ENCODE peak calls at places on chromosome 3, in seven cellular contexts. F is HCT116, S is IMR-90, M is heart left ventricle, P is ovary, J is cardiac muscle cell, O is H1. L is an unnamed sample.

GRCh38 chr3:56801597-56802410 is at the start of gene ARHGEF3:
- DNase-seq in F (peak; percentile 72), S (peak; percentile 48), M (peak; percentile 90), P (peak; percentile 92), J (peak; percentile 85), O (peak; percentile 93), L (peak; percentile 80)

GRCh38 chr3:126449621-126450051 is 26.1 kb downstream of the ZXDC start:
- DNase-seq in F (no peak), S (no peak), M (no peak), P (peak; percentile 5), J (no peak), O (no peak), L (peak; percentile 34)

GRCh38 chr3:155957412-155957880 is 87.0 kb downstream of the GMPS start:
- DNase-seq in F (no peak), S (no peak), M (no peak), P (no peak), J (no peak), O (no peak), L (no peak)

GRCh38 chr3:183013074-183013473 is 32.7 kb upstream of the DCUN1D1 start:
- DNase-seq in F (no peak), S (no peak), M (no peak), P (no peak), J (no peak), O (no peak), L (no peak)

GRCh38 chr3:137998643-137999042 is 11.3 kb upstream of the CLDN18 start:
- DNase-seq in F (no peak), S (no peak), M (no peak), P (no peak), J (no peak), O (no peak), L (no peak)

GRCh38 chr3:106302451-106303221 is 433.8 kb upstream of the CBLB start:
- DNase-seq in F (no peak), S (no peak), M (no peak), P (no peak), J (no peak), O (no peak), L (no peak)

GRCh38 chr3:89405145-89405544 is 297.7 kb downstream of the EPHA3 start:
- DNase-seq in F (no peak), S (no peak), M (no peak), P (no peak), J (no peak), O (no peak), L (no peak)

GRCh38 chr3:184377882-184378445 is at the start of gene THPO:
- DNase-seq in F (no peak), S (no peak), M (peak; percentile 31), P (no peak), J (no peak), O (no peak), L (no peak)

GRCh38 chr3:54032598-54032997 is 89.8 kb upstream of the CACNA2D3 start:
- DNase-seq in F (no peak), S (no peak), M (no peak), P (no peak), J (no peak), O (no peak), L (no peak)

GRCh38 chr3:20945892-20946291 is 759.9 kb upstream of the SGO1 start:
- DNase-seq in F (no peak), S (no peak), M (no peak), P (no peak), J (no peak), O (no peak), L (no peak)

GRCh38 chr3:197216169-197216860 is 82.1 kb downstream of the DLG1 start:
- DNase-seq in F (no peak), S (peak; percentile 75), M (no peak), P (no peak), J (peak; percentile 65), O (no peak), L (no peak)

GRCh38 chr3:66498718-66499611 is 1.9 kb downstream of the LRIG1 start:
- DNase-seq in F (no peak), S (peak; percentile 24), M (peak; percentile 54), P (peak; percentile 29), J (no peak), O (no peak), L (no peak)

GRCh38 chr3:12862387-12862786 is 21.0 kb upstream of the RPL32 start:
- DNase-seq in F (no peak), S (no peak), M (no peak), P (no peak), J (no peak), O (no peak), L (no peak)

GRCh38 chr3:62134061-62134496 is 239.3 kb downstream of the FEZF2 start:
- DNase-seq in F (peak; percentile 7), S (peak; percentile 8), M (peak; percentile 74), P (no peak), J (peak; percentile 50), O (no peak), L (peak; percentile 64)

GRCh38 chr3:173725507-173725906 is 328.0 kb downstream of the NLGN1 start:
- DNase-seq in F (no peak), S (peak; percentile 54), M (no peak), P (no peak), J (no peak), O (no peak), L (no peak)

GRCh38 chr3:146130881-146131371 is 30.1 kb downstream of the PLOD2 start:
- DNase-seq in F (no peak), S (peak; percentile 72), M (no peak), P (no peak), J (peak; percentile 46), O (no peak), L (no peak)

GRCh38 chr3:71684752-71685151 is 40.5 kb downstream of the EIF4E3 start:
- DNase-seq in F (no peak), S (peak; percentile 86), M (no peak), P (peak; percentile 43), J (peak; percentile 84), O (no peak), L (no peak)

GRCh38 chr3:122101646-122102045 is 46.5 kb downstream of the CD86 start:
- DNase-seq in F (peak; percentile 65), S (peak; percentile 66), M (no peak), P (no peak), J (peak; percentile 73), O (no peak), L (no peak)

GRCh38 chr3:31249555-31249954 is 283.2 kb upstream of the STT3B start:
- DNase-seq in F (no peak), S (no peak), M (no peak), P (no peak), J (no peak), O (no peak), L (no peak)

GRCh38 chr3:193871093-193871485 is 264.9 kb upstream of the HES1 start:
- DNase-seq in F (no peak), S (no peak), M (no peak), P (no peak), J (no peak), O (no peak), L (no peak)

GRCh38 chr3:193865879-193866480 is 270.0 kb upstream of the HES1 start:
- DNase-seq in F (no peak), S (no peak), M (no peak), P (no peak), J (no peak), O (no peak), L (no peak)

GRCh38 chr3:193870376-193871092 is 265.4 kb upstream of the HES1 start:
- DNase-seq in F (no peak), S (peak; percentile 12), M (no peak), P (no peak), J (no peak), O (no peak), L (no peak)

GRCh38 chr3:193869221-193870201 is 266.4 kb upstream of the HES1 start:
- DNase-seq in F (peak; percentile 79), S (peak; percentile 91), M (peak; percentile 68), P (peak; percentile 51), J (peak; percentile 81), O (peak; percentile 74), L (peak; percentile 73)

GRCh38 chr3:193868590-193868989 is 267.4 kb upstream of the HES1 start:
- DNase-seq in F (no peak), S (no peak), M (no peak), P (no peak), J (no peak), O (no peak), L (no peak)
- H3K4me1 ChIP-seq in F (peaks cover 82% of the 10 kb centered on the region), S (peaks cover 25% of the 10 kb centered on the region), M (peaks cover 13% of the 10 kb centered on the region), P (peaks cover 2% of the 10 kb centered on the region), J (no peaks in the 10 kb centered on the region), O (peaks cover 7% of the 10 kb centered on the region), L (no peaks in the 10 kb centered on the region)

DNA sequence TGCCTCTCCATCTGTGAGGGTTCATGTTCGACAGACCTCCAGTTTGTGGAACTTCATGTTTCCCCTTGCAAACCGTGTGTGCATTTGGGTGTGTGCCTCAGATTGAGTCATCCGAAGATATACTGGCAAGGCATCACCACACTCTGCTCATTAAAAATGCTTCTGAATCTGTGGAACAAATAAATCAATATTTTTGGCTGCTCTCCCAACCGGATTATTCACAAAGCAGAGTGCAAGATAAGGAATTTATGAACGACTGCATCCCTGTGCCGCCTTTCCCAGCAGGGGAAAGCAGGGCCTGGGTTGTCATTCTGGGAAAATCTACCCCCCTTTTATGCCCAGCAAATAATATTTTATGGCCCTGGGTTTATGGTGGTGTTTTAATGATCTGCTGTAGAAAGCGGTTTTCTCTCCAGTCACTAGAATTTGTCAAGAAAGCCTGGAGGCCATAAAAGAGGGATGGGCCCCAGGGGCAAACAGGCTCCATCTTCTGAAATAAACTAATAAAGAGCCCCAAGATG is 4.2 kb upstream of the WNT5A start:
- DNase-seq in F (no peak), S (peak; percentile 92), M (no peak), P (peak; percentile 56), J (peak; percentile 70), O (no peak), L (no peak)
- H3K27me3 ChIP-seq in F (no peaks in the 10 kb centered on the region), S (no peaks in the 10 kb centered on the region), M (no peaks in the 10 kb centered on the region), P (no peaks in the 10 kb centered on the region), J (no peaks in the 10 kb centered on the region), O (peaks cover 42% of the 10 kb centered on the region), L (no peaks in the 10 kb centered on the region)

DNA sequence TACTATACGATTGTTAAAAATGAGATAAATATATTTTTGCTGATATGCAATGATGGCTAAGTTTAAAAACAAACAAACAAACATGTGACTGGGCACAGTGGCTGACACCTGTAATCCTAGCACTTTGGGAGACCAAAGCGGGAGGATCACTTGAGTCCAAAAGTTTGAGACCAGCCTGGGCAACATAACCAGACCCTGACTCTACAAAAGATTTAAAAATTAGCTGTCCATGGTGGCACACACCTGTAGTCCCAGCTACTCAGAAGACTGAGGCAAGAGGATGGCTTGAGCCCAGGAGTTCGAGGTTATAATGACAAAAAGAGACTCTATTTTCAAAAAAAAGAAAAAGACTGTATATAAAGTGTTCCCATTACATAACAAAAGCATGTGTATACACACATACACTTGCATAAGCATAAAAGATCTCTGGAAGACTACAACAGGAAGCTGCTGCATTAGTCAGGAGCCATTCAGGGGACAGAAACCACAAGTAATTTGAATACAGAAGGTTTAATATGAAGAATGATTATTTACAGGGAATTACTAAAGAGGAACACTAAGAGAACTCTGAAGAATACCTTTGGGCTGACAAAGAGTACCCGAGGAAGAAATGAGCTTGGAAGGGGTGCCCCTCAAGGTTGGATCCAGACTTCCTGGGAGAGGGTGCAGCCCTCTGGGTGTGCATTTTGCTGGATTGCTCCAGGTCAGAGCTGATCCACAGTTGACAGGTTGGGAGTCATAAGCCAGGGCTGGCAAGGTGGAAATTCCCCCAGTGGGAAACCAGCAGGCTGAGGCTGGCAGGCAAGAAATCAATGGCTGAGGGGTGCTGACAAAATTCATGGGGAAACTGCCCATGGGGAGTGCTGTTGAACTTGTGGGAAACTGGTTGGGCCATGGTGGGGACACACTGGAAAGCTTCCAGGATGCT is 9.2 kb upstream of the TM4SF18 start:
- DNase-seq in F (no peak), S (peak; percentile 94), M (no peak), P (no peak), J (peak; percentile 72), O (no peak), L (no peak)
- H3K4me1 ChIP-seq in F (peaks cover 54% of the 10 kb centered on the region), S (peaks cover 14% of the 10 kb centered on the region), M (peaks cover 19% of the 10 kb centered on the region), P (peaks cover 7% of the 10 kb centered on the region), J (no peaks in the 10 kb centered on the region), O (no peaks in the 10 kb centered on the region), L (no peaks in the 10 kb centered on the region)

GRCh38 chr3:128481438-128481942 is 11.5 kb downstream of the GATA2 start:
- DNase-seq in F (no peak), S (no peak), M (peak; percentile 73), P (no peak), J (no peak), O (no peak), L (peak; percentile 77)
- H3K27me3 ChIP-seq in F (no peaks in the 10 kb centered on the region), S (peaks cover under 1% of the 10 kb centered on the region), M (peaks cover 19% of the 10 kb centered on the region), P (no peaks in the 10 kb centered on the region), J (peaks cover 74% of the 10 kb centered on the region), O (peaks cover 100% of the 10 kb centered on the region), L (peaks cover 31% of the 10 kb centered on the region)